ENCODE peak calls at places on chromosomes 2 and 18, in five cellular contexts. One of them, this sample, is unnamed.

GRCh38 chr2:117980381-117980780 is 33.5 kb downstream of the CCDC93 start:
- DNase-seq in CD8-positive, alpha-beta T cell: no peak
- DNase-seq in CD4-positive, alpha-beta memory T cell: no peak
- DNase-seq in small intestine: no peak
- DNase-seq in adrenal gland: no peak
- DNase-seq in this sample: no peak

GRCh38 chr18:7116001-7116831 is 1.4 kb downstream of the LAMA1 start:
- DNase-seq in small intestine: no peak
- DNase-seq in CD8-positive, alpha-beta T cell: no peak
- DNase-seq in adrenal gland: no peak
- DNase-seq in CD4-positive, alpha-beta memory T cell: no peak
- DNase-seq in this sample: no peak

GRCh38 chr2:46151582-46151981 is 145.6 kb upstream of the EPAS1 start:
- DNase-seq in CD4-positive, alpha-beta memory T cell: no peak
- DNase-seq in adrenal gland: no peak
- DNase-seq in CD8-positive, alpha-beta T cell: no peak
- DNase-seq in small intestine: no peak
- DNase-seq in this sample: no peak

GRCh38 chr2:62627667-62628066 is 77.8 kb upstream of the EHBP1 start:
- DNase-seq in adrenal gland: no peak
- DNase-seq in CD4-positive, alpha-beta memory T cell: no peak
- DNase-seq in small intestine: no peak
- DNase-seq in CD8-positive, alpha-beta T cell: no peak
- DNase-seq in this sample: no peak

GRCh38 chr18:60417946-60418345 is 45.4 kb upstream of the MC4R start:
- DNase-seq in CD4-positive, alpha-beta memory T cell: no peak
- DNase-seq in adrenal gland: no peak
- DNase-seq in small intestine: no peak
- DNase-seq in CD8-positive, alpha-beta T cell: no peak
- DNase-seq in this sample: no peak

GRCh38 chr18:55927831-55928230 is 339.8 kb upstream of the TCF4 start:
- DNase-seq in CD4-positive, alpha-beta memory T cell: no peak
- DNase-seq in small intestine: no peak
- DNase-seq in CD8-positive, alpha-beta T cell: no peak
- DNase-seq in adrenal gland: no peak
- DNase-seq in this sample: no peak

GRCh38 chr2:129299338-129299737 is 680.1 kb upstream of the RAB6C start:
- DNase-seq in small intestine: no peak
- DNase-seq in CD8-positive, alpha-beta T cell: no peak
- DNase-seq in CD4-positive, alpha-beta memory T cell: no peak
- DNase-seq in adrenal gland: no peak
- DNase-seq in this sample: no peak

GRCh38 chr2:118388771-118389170 is 300.5 kb downstream of the INSIG2 start:
- DNase-seq in small intestine: no peak
- DNase-seq in adrenal gland: no peak
- DNase-seq in CD8-positive, alpha-beta T cell: no peak
- DNase-seq in CD4-positive, alpha-beta memory T cell: no peak
- DNase-seq in this sample: no peak

GRCh38 chr18:1147616-1148184 is 243.0 kb downstream of the ADCYAP1 start:
- DNase-seq in adrenal gland: no peak
- DNase-seq in small intestine: no peak
- DNase-seq in CD8-positive, alpha-beta T cell: no peak
- DNase-seq in CD4-positive, alpha-beta memory T cell: no peak
- DNase-seq in this sample: no peak

GRCh38 chr2:8543065-8543411 is 138.8 kb upstream of the ID2 start:
- DNase-seq in CD4-positive, alpha-beta memory T cell: no peak
- DNase-seq in CD8-positive, alpha-beta T cell: no peak
- DNase-seq in small intestine: no peak
- DNase-seq in adrenal gland: no peak
- DNase-seq in this sample: no peak

GRCh38 chr2:25617948-25618646 is 55.3 kb downstream of the DTNB start:
- DNase-seq in CD4-positive, alpha-beta memory T cell: no peak
- DNase-seq in adrenal gland: peak; percentile 8
- DNase-seq in CD8-positive, alpha-beta T cell: no peak
- DNase-seq in small intestine: no peak
- DNase-seq in this sample: no peak

GRCh38 chr2:239200646-239201530 is 199.9 kb downstream of the HDAC4 start:
- DNase-seq in CD8-positive, alpha-beta T cell: no peak
- DNase-seq in small intestine: no peak
- DNase-seq in adrenal gland: no peak
- DNase-seq in CD4-positive, alpha-beta memory T cell: no peak
- DNase-seq in this sample: no peak

GRCh38 chr2:19762142-19762541 is 139.6 kb downstream of the TTC32 start:
- DNase-seq in CD4-positive, alpha-beta memory T cell: no peak
- DNase-seq in small intestine: no peak
- DNase-seq in CD8-positive, alpha-beta T cell: no peak
- DNase-seq in adrenal gland: no peak
- DNase-seq in this sample: no peak

GRCh38 chr2:20635698-20636584 is 15.0 kb downstream of the HS1BP3 start:
- DNase-seq in small intestine: peak; percentile 56
- DNase-seq in CD4-positive, alpha-beta memory T cell: peak; percentile 8
- DNase-seq in adrenal gland: peak; percentile 90
- DNase-seq in CD8-positive, alpha-beta T cell: peak; percentile 27
- DNase-seq in this sample: peak; percentile 91

GRCh38 chr2:230230087-230230486 is 4.6 kb downstream of the SP140 start:
- DNase-seq in CD8-positive, alpha-beta T cell: no peak
- DNase-seq in small intestine: no peak
- DNase-seq in CD4-positive, alpha-beta memory T cell: no peak
- DNase-seq in adrenal gland: no peak
- DNase-seq in this sample: no peak

GRCh38 chr2:12719400-12720104 is 2.8 kb downstream of the TRIB2 start:
- DNase-seq in small intestine: no peak
- DNase-seq in adrenal gland: no peak
- DNase-seq in CD8-positive, alpha-beta T cell: no peak
- DNase-seq in CD4-positive, alpha-beta memory T cell: no peak
- DNase-seq in this sample: no peak

GRCh38 chr2:44124502-44124901 is 44.2 kb upstream of the PPM1B start:
- DNase-seq in adrenal gland: no peak
- DNase-seq in small intestine: no peak
- DNase-seq in CD8-positive, alpha-beta T cell: no peak
- DNase-seq in CD4-positive, alpha-beta memory T cell: no peak
- DNase-seq in this sample: no peak

GRCh38 chr2:45889053-45889452 is 237.6 kb downstream of the PRKCE start:
- DNase-seq in adrenal gland: peak; percentile 38
- DNase-seq in CD8-positive, alpha-beta T cell: peak; percentile 20
- DNase-seq in CD4-positive, alpha-beta memory T cell: peak; percentile 26
- DNase-seq in small intestine: peak; percentile 48
- DNase-seq in this sample: no peak

GRCh38 chr2:172888704-172889103 is 153.1 kb downstream of the RAPGEF4 start:
- DNase-seq in adrenal gland: no peak
- DNase-seq in small intestine: no peak
- DNase-seq in CD4-positive, alpha-beta memory T cell: no peak
- DNase-seq in CD8-positive, alpha-beta T cell: no peak
- DNase-seq in this sample: no peak

GRCh38 chr2:44817673-44818335 is 123.7 kb upstream of the SIX3 start:
- DNase-seq in adrenal gland: no peak
- DNase-seq in small intestine: no peak
- DNase-seq in CD4-positive, alpha-beta memory T cell: no peak
- DNase-seq in CD8-positive, alpha-beta T cell: no peak
- DNase-seq in this sample: no peak

GRCh38 chr2:133063792-133064191 is 393.8 kb upstream of the LYPD1 start:
- DNase-seq in adrenal gland: no peak
- DNase-seq in small intestine: no peak
- DNase-seq in CD8-positive, alpha-beta T cell: no peak
- DNase-seq in CD4-positive, alpha-beta memory T cell: no peak
- DNase-seq in this sample: no peak

GRCh38 chr2:140880573-140880972 is 1250.2 kb downstream of the LRP1B start:
- DNase-seq in CD4-positive, alpha-beta memory T cell: no peak
- DNase-seq in small intestine: no peak
- DNase-seq in CD8-positive, alpha-beta T cell: no peak
- DNase-seq in adrenal gland: no peak
- DNase-seq in this sample: no peak

GRCh38 chr2:176066645-176067586 is 16.8 kb downstream of the EVX2 start:
- DNase-seq in adrenal gland: no peak
- DNase-seq in small intestine: no peak
- DNase-seq in CD8-positive, alpha-beta T cell: no peak
- DNase-seq in CD4-positive, alpha-beta memory T cell: no peak
- DNase-seq in this sample: no peak

GRCh38 chr18:46843372-46843771 is 73.9 kb downstream of the PIAS2 start:
- DNase-seq in CD4-positive, alpha-beta memory T cell: no peak
- DNase-seq in small intestine: no peak
- DNase-seq in adrenal gland: no peak
- DNase-seq in CD8-positive, alpha-beta T cell: no peak
- DNase-seq in this sample: no peak

GRCh38 chr2:206556357-206556949 is 85.8 kb upstream of the FAM237A start:
- DNase-seq in CD8-positive, alpha-beta T cell: no peak
- DNase-seq in CD4-positive, alpha-beta memory T cell: peak; percentile 39
- DNase-seq in small intestine: peak; percentile 23
- DNase-seq in adrenal gland: no peak
- DNase-seq in this sample: no peak

GRCh38 chr18:26383454-26384270 is 157.4 kb downstream of the TAF4B start:
- DNase-seq in CD4-positive, alpha-beta memory T cell: peak; percentile 27
- DNase-seq in small intestine: peak; percentile 42
- DNase-seq in CD8-positive, alpha-beta T cell: no peak
- DNase-seq in adrenal gland: no peak
- DNase-seq in this sample: no peak

GRCh38 chr18:2923464-2923863 is 76.7 kb downstream of the EMILIN2 start:
- DNase-seq in adrenal gland: no peak
- DNase-seq in small intestine: no peak
- DNase-seq in CD8-positive, alpha-beta T cell: no peak
- DNase-seq in CD4-positive, alpha-beta memory T cell: no peak
- DNase-seq in this sample: no peak

GRCh38 chr2:220296174-220296573 is 668.7 kb downstream of the SLC4A3 start:
- DNase-seq in CD4-positive, alpha-beta memory T cell: no peak
- DNase-seq in adrenal gland: no peak
- DNase-seq in CD8-positive, alpha-beta T cell: no peak
- DNase-seq in small intestine: no peak
- DNase-seq in this sample: no peak

GRCh38 chr2:26033270-26033768 is 565 bp upstream of the RAB10 start:
- DNase-seq in small intestine: peak; percentile 80
- DNase-seq in CD8-positive, alpha-beta T cell: no peak
- DNase-seq in adrenal gland: peak; percentile 82
- DNase-seq in CD4-positive, alpha-beta memory T cell: no peak
- DNase-seq in this sample: peak; percentile 42

GRCh38 chr18:54671291-54671881 is 80.3 kb downstream of the DYNAP start:
- DNase-seq in small intestine: peak; percentile 37
- DNase-seq in adrenal gland: no peak
- DNase-seq in CD8-positive, alpha-beta T cell: no peak
- DNase-seq in CD4-positive, alpha-beta memory T cell: peak; percentile 17
- DNase-seq in this sample: no peak

GRCh38 chr2:219496781-219497494 is 1.8 kb upstream of the GMPPA start:
- DNase-seq in small intestine: peak; percentile 19
- DNase-seq in CD4-positive, alpha-beta memory T cell: no peak
- DNase-seq in CD8-positive, alpha-beta T cell: no peak
- DNase-seq in adrenal gland: peak; percentile 54
- DNase-seq in this sample: no peak

GRCh38 chr18:48470484-48471180 is 61.4 kb upstream of the ZBTB7C start:
- DNase-seq in small intestine: no peak
- DNase-seq in CD4-positive, alpha-beta memory T cell: no peak
- DNase-seq in adrenal gland: no peak
- DNase-seq in CD8-positive, alpha-beta T cell: no peak
- DNase-seq in this sample: no peak

GRCh38 chr18:59085126-59085794 is 54.4 kb upstream of the SEC11C start:
- DNase-seq in small intestine: no peak
- DNase-seq in CD4-positive, alpha-beta memory T cell: no peak
- DNase-seq in adrenal gland: no peak
- DNase-seq in CD8-positive, alpha-beta T cell: no peak
- DNase-seq in this sample: no peak

GRCh38 chr2:45771251-45771650 is 119.8 kb downstream of the PRKCE start:
- DNase-seq in CD4-positive, alpha-beta memory T cell: no peak
- DNase-seq in small intestine: no peak
- DNase-seq in adrenal gland: peak; percentile 36
- DNase-seq in CD8-positive, alpha-beta T cell: no peak
- DNase-seq in this sample: peak; percentile 81

GRCh38 chr2:147224070-147224469 is 620.8 kb upstream of the ACVR2A start:
- DNase-seq in CD4-positive, alpha-beta memory T cell: no peak
- DNase-seq in CD8-positive, alpha-beta T cell: no peak
- DNase-seq in small intestine: no peak
- DNase-seq in adrenal gland: no peak
- DNase-seq in this sample: no peak

GRCh38 chr2:240643811-240644150 is 18.5 kb downstream of the GPR35 start:
- DNase-seq in small intestine: no peak
- DNase-seq in CD4-positive, alpha-beta memory T cell: no peak
- DNase-seq in adrenal gland: no peak
- DNase-seq in CD8-positive, alpha-beta T cell: no peak
- DNase-seq in this sample: no peak
- H3K27me3 ChIP-seq in small intestine: peaks cover 7% of the 10 kb centered on the region
- H3K27me3 ChIP-seq in CD4-positive, alpha-beta memory T cell: no peaks in the 10 kb centered on the region
- H3K27me3 ChIP-seq in adrenal gland: peaks cover 5% of the 10 kb centered on the region
- H3K27me3 ChIP-seq in CD8-positive, alpha-beta T cell: no peaks in the 10 kb centered on the region
- H3K27me3 ChIP-seq in this sample: peaks cover 41% of the 10 kb centered on the region

GRCh38 chr2:71254776-71255175 is 27.9 kb upstream of the PAIP2B start:
- DNase-seq in small intestine: no peak
- DNase-seq in CD8-positive, alpha-beta T cell: no peak
- DNase-seq in adrenal gland: no peak
- DNase-seq in CD4-positive, alpha-beta memory T cell: no peak
- DNase-seq in this sample: no peak
- H3K27me3 ChIP-seq in small intestine: no peaks in the 10 kb centered on the region
- H3K27me3 ChIP-seq in CD8-positive, alpha-beta T cell: no peaks in the 10 kb centered on the region
- H3K27me3 ChIP-seq in adrenal gland: no peaks in the 10 kb centered on the region
- H3K27me3 ChIP-seq in CD4-positive, alpha-beta memory T cell: no peaks in the 10 kb centered on the region
- H3K27me3 ChIP-seq in this sample: no peaks in the 10 kb centered on the region

GRCh38 chr2:136204959-136205358 is 87.0 kb upstream of the CXCR4 start:
- DNase-seq in CD4-positive, alpha-beta memory T cell: no peak
- DNase-seq in CD8-positive, alpha-beta T cell: no peak
- DNase-seq in adrenal gland: no peak
- DNase-seq in small intestine: no peak
- DNase-seq in this sample: no peak

GRCh38 chr2:136207030-136207623 is 89.2 kb upstream of the CXCR4 start:
- DNase-seq in CD4-positive, alpha-beta memory T cell: no peak
- DNase-seq in adrenal gland: peak; percentile 26
- DNase-seq in CD8-positive, alpha-beta T cell: no peak
- DNase-seq in small intestine: no peak
- DNase-seq in this sample: peak; percentile 12

GRCh38 chr2:136206613-136207012 is 88.7 kb upstream of the CXCR4 start:
- DNase-seq in adrenal gland: no peak
- DNase-seq in small intestine: no peak
- DNase-seq in CD8-positive, alpha-beta T cell: no peak
- DNase-seq in CD4-positive, alpha-beta memory T cell: no peak
- DNase-seq in this sample: no peak

GRCh38 chr2:136207665-136208064 is 89.7 kb upstream of the CXCR4 start:
- DNase-seq in small intestine: no peak
- DNase-seq in adrenal gland: peak; percentile 15
- DNase-seq in CD8-positive, alpha-beta T cell: no peak
- DNase-seq in CD4-positive, alpha-beta memory T cell: no peak
- DNase-seq in this sample: no peak

GRCh38 chr2:136205615-136206014 is 87.7 kb upstream of the CXCR4 start:
- DNase-seq in adrenal gland: peak; percentile 40
- DNase-seq in CD4-positive, alpha-beta memory T cell: no peak
- DNase-seq in small intestine: no peak
- DNase-seq in CD8-positive, alpha-beta T cell: no peak
- DNase-seq in this sample: no peak
- H3K27me3 ChIP-seq in adrenal gland: no peaks in the 10 kb centered on the region
- H3K27me3 ChIP-seq in CD4-positive, alpha-beta memory T cell: no peaks in the 10 kb centered on the region
- H3K27me3 ChIP-seq in small intestine: no peaks in the 10 kb centered on the region
- H3K27me3 ChIP-seq in CD8-positive, alpha-beta T cell: no peaks in the 10 kb centered on the region
- H3K27me3 ChIP-seq in this sample: no peaks in the 10 kb centered on the region

GRCh38 chr18:8357320-8357719 is 251.9 kb upstream of the RAB12 start:
- DNase-seq in CD4-positive, alpha-beta memory T cell: no peak
- DNase-seq in small intestine: no peak
- DNase-seq in adrenal gland: no peak
- DNase-seq in CD8-positive, alpha-beta T cell: no peak
- DNase-seq in this sample: no peak
- H3K27me3 ChIP-seq in CD4-positive, alpha-beta memory T cell: no peaks in the 10 kb centered on the region
- H3K27me3 ChIP-seq in small intestine: no peaks in the 10 kb centered on the region
- H3K27me3 ChIP-seq in adrenal gland: no peaks in the 10 kb centered on the region
- H3K27me3 ChIP-seq in CD8-positive, alpha-beta T cell: no peaks in the 10 kb centered on the region
- H3K27me3 ChIP-seq in this sample: no peaks in the 10 kb centered on the region

GRCh38 chr18:52829876-52830390 is 489.9 kb downstream of the DCC start:
- DNase-seq in adrenal gland: no peak
- DNase-seq in CD4-positive, alpha-beta memory T cell: no peak
- DNase-seq in small intestine: no peak
- DNase-seq in CD8-positive, alpha-beta T cell: no peak
- DNase-seq in this sample: no peak
- H3K27me3 ChIP-seq in adrenal gland: no peaks in the 10 kb centered on the region
- H3K27me3 ChIP-seq in CD4-positive, alpha-beta memory T cell: no peaks in the 10 kb centered on the region
- H3K27me3 ChIP-seq in small intestine: no peaks in the 10 kb centered on the region
- H3K27me3 ChIP-seq in CD8-positive, alpha-beta T cell: no peaks in the 10 kb centered on the region
- H3K27me3 ChIP-seq in this sample: no peaks in the 10 kb centered on the region

This sample was measured in heart right ventricle.